ENCODE peak calls at places on chromosomes 3 and 15, in nine cellular contexts. Q, W, S, G, F, E, D, J and R are unnamed samples.

GRCh38 chr3:63731866-63732265 is 79.4 kb downstream of the SNTN start:
- DNase-seq in Q (no peak), W (no peak), S (no peak), G (no peak), F (no peak), E (no peak), D (no peak), J (no peak), R (no peak)

GRCh38 chr15:39016706-39017105 is 452.1 kb upstream of the RASGRP1 start:
- DNase-seq in Q (no peak), W (no peak), S (no peak), G (peak), F (peak), E (peak), D (no peak), J (no peak), R (peak)

GRCh38 chr3:47482411-47482810 is 6.7 kb upstream of the SCAP start:
- DNase-seq in Q (no peak), W (no peak), S (no peak), G (no peak), F (no peak), E (no peak), D (no peak), J (no peak), R (no peak)

GRCh38 chr3:66115858-66116654 is 77.3 kb upstream of the MAGI1 start:
- DNase-seq in Q (peak), W (peak), S (no peak), G (peak), F (peak), E (peak), D (no peak), J (peak), R (peak)

GRCh38 chr3:160618363-160618762 is 53.0 kb upstream of the KPNA4 start:
- DNase-seq in Q (no peak), W (no peak), S (no peak), G (no peak), F (no peak), E (no peak), D (no peak), J (no peak), R (peak)

GRCh38 chr15:49154359-49154758 is 1.0 kb downstream of the COPS2 start:
- DNase-seq in Q (no peak), W (no peak), S (no peak), G (no peak), F (peak), E (peak), D (no peak), J (no peak), R (peak)

GRCh38 chr3:32452009-32452408 is 50.6 kb downstream of the CMTM6 start:
- DNase-seq in Q (no peak), W (no peak), S (peak), G (no peak), F (no peak), E (no peak), D (no peak), J (no peak), R (no peak)

GRCh38 chr3:8488877-8489865 is 12.5 kb upstream of the LMCD1 start:
- DNase-seq in Q (no peak), W (no peak), S (no peak), G (no peak), F (peak), E (no peak), D (no peak), J (no peak), R (peak)

GRCh38 chr3:130894130-130894872 is 417 bp downstream of the ATP2C1 start:
- DNase-seq in Q (peak), W (peak), S (no peak), G (no peak), F (no peak), E (peak), D (peak), J (peak), R (peak)

GRCh38 chr3:85576091-85576690 is 617.4 kb downstream of the CADM2 start:
- DNase-seq in Q (peak), W (peak), S (no peak), G (peak), F (peak), E (peak), D (peak), J (peak), R (peak)

GRCh38 chr3:128395500-128396125 is 71.1 kb downstream of the DNAJB8 start:
- DNase-seq in Q (no peak), W (peak), S (no peak), G (peak), F (peak), E (peak), D (no peak), J (peak), R (peak)

GRCh38 chr3:10945683-10946287 is 46.8 kb upstream of the SLC6A1 start:
- DNase-seq in Q (peak), W (peak), S (peak), G (peak), F (peak), E (peak), D (peak), J (peak), R (peak)

GRCh38 chr15:74768771-74769342 is 13.0 kb upstream of the CSK start:
- DNase-seq in Q (peak), W (peak), S (peak), G (peak), F (peak), E (peak), D (peak), J (peak), R (peak)

GRCh38 chr3:150725548-150725947 is 21.8 kb upstream of the ERICH6 start:
- DNase-seq in Q (no peak), W (no peak), S (no peak), G (no peak), F (no peak), E (no peak), D (no peak), J (no peak), R (no peak)

GRCh38 chr3:123156276-123156995 is 45.3 kb upstream of the SEC22A start:
- DNase-seq in Q (no peak), W (no peak), S (peak), G (no peak), F (no peak), E (no peak), D (no peak), J (no peak), R (no peak)

GRCh38 chr15:78216276-78217229 is 17.8 kb downstream of the ACSBG1 start:
- DNase-seq in Q (peak), W (no peak), S (no peak), G (no peak), F (no peak), E (peak), D (no peak), J (peak), R (no peak)

GRCh38 chr3:139226731-139227130 is 117.1 kb upstream of the MRPS22 start:
- DNase-seq in Q (no peak), W (no peak), S (no peak), G (no peak), F (no peak), E (no peak), D (no peak), J (no peak), R (no peak)

GRCh38 chr15:62059818-62060115 is 480 bp downstream of the VPS13C start:
- DNase-seq in Q (peak), W (peak), S (peak), G (peak), F (peak), E (peak), D (peak), J (peak), R (peak)

GRCh38 chr3:184765730-184766074 is 46.3 kb upstream of the VPS8 start:
- DNase-seq in Q (no peak), W (no peak), S (no peak), G (peak), F (no peak), E (no peak), D (no peak), J (no peak), R (no peak)

GRCh38 chr3:187318819-187319616 is 27.5 kb upstream of the MASP1 start:
- DNase-seq in Q (peak), W (peak), S (peak), G (peak), F (peak), E (peak), D (peak), J (peak), R (peak)

GRCh38 chr3:9934235-9934621 is 594 bp downstream of the CRELD1 start:
- DNase-seq in Q (no peak), W (no peak), S (no peak), G (no peak), F (no peak), E (no peak), D (no peak), J (no peak), R (peak)

GRCh38 chr15:29952245-29952644 is 130.0 kb upstream of the TJP1 start:
- DNase-seq in Q (no peak), W (no peak), S (no peak), G (no peak), F (no peak), E (no peak), D (no peak), J (no peak), R (peak)

GRCh38 chr15:67133026-67133425 is 67.6 kb downstream of the SMAD3 start:
- DNase-seq in Q (no peak), W (no peak), S (no peak), G (no peak), F (no peak), E (no peak), D (no peak), J (no peak), R (no peak)

GRCh38 chr15:67133738-67134576 is 68.6 kb downstream of the SMAD3 start:
- DNase-seq in Q (peak), W (no peak), S (peak), G (peak), F (peak), E (peak), D (peak), J (peak), R (peak)

GRCh38 chr15:67136802-67137201 is 71.4 kb downstream of the SMAD3 start:
- DNase-seq in Q (no peak), W (no peak), S (no peak), G (no peak), F (no peak), E (no peak), D (no peak), J (no peak), R (no peak)

GRCh38 chr15:67135494-67135893 is 70.1 kb downstream of the SMAD3 start:
- DNase-seq in Q (no peak), W (no peak), S (no peak), G (peak), F (peak), E (peak), D (no peak), J (peak), R (peak)

DNA sequence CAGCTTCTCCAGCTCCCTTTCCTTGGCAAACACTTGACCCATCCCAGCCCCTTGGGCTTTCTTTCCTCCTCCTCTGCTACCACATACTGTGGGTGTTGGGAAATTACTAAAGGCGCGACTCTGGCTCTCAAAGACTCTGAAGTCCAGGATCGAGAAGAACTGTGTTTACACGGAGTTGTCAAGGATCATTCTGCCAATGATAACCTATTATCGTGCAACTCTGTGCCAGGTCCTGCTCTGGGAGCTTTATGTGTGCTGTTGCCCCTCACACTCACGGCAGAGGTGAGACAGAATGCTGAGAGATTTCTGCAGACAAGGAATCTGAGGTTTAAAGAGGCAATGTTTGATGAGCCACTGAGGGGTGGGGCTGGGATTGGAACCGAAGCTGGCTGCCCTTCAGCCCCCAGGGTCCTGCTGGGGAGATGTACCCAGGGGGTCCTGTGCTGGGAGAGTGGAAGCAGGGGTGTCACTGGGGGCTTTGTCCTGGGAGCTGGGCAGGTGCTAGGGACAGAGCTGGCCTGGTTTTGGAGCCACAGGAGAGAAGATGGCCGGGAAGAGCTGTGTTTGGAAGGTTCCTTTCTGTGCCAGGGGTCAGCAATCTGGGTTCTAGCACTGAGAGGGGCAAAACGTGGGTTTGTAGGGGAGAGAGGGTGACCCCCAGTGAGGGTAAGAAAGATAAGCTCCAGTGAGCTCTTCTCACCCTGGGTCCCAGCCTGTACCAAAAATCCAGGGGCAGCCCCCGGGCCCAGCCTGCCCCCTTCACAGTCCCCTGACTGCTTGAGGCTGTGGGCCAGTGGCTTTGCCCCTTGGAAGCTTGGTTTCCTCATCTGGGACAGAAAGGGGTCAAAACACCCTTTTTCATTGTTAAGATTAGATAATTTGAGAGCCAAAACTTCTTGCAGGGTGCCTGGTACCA is 69.4 kb downstream of the SMAD3 start:
- DNase-seq in Q (no peak), W (no peak), S (no peak), G (no peak), F (peak), E (no peak), D (no peak), J (no peak), R (no peak)
- H3K4me3 ChIP-seq in Q (peak), W (no peak), S (peak), G (no peak), F (no peak), E (no peak), D (peak), J (no peak), R (no peak)

GRCh38 chr3:126488205-126488604 is 12.5 kb upstream of the ZXDC start:
- DNase-seq in Q (no peak), W (no peak), S (no peak), G (no peak), F (no peak), E (no peak), D (no peak), J (no peak), R (no peak)

GRCh38 chr3:126491221-126492013 is 15.7 kb upstream of the ZXDC start:
- DNase-seq in Q (no peak), W (no peak), S (no peak), G (no peak), F (no peak), E (no peak), D (no peak), J (no peak), R (no peak)

GRCh38 chr3:126488886-126489569 is 13.3 kb upstream of the ZXDC start:
- DNase-seq in Q (no peak), W (no peak), S (no peak), G (no peak), F (no peak), E (no peak), D (no peak), J (no peak), R (no peak)

GRCh38 chr3:126493051-126493450 is 17.4 kb upstream of the ZXDC start:
- DNase-seq in Q (no peak), W (no peak), S (no peak), G (no peak), F (no peak), E (no peak), D (no peak), J (no peak), R (no peak)

GRCh38 chr3:126490619-126491018 is 14.9 kb upstream of the ZXDC start:
- DNase-seq in Q (no peak), W (no peak), S (no peak), G (no peak), F (no peak), E (no peak), D (peak), J (no peak), R (no peak)
- TF ChIP-seq CTCF in Q (no peak), W (no peak), S (no peak), G (no peak), F (no peak), E (no peak), D (peak), J (no peak), R (no peak)

GRCh38 chr3:71241981-71242552 is 341.5 kb downstream of the FOXP1 start:
- DNase-seq in Q (no peak), W (no peak), S (no peak), G (no peak), F (no peak), E (no peak), D (no peak), J (no peak), R (no peak)
- H3K4me3 ChIP-seq in Q (no peak), W (peak), S (no peak), G (no peak), F (no peak), E (peak), D (no peak), J (no peak), R (no peak)

DNA sequence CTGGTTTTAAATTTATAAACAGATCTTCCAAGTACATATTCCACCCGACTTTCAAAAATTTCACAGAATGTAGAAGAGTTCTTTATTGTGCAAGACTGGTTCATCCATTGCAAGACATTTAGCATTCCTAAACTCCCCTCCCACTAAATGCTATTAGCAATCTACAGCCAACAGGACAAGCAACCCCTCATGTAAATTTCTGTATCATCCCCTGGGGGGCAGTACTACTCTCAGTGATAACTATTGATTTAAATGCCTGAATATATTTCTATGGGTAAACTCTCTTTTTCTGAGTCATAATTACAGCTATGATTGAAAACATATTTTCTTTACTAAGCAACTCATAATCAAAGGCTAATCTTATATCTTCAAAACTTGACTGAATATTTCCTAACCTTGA is 10.7 kb upstream of the SLC15A2 start:
- DNase-seq in Q (peak), W (no peak), S (no peak), G (peak), F (peak), E (peak), D (no peak), J (peak), R (peak)
- TF ChIP-seq CTCF in Q (no peak), W (no peak), S (peak), G (peak), F (peak), E (peak), D (peak), J (no peak), R (peak)

GRCh38 chr15:96362001-96362758 is 31.7 kb downstream of the NR2F2 start:
- DNase-seq in Q (no peak), W (no peak), S (no peak), G (no peak), F (peak), E (no peak), D (no peak), J (peak), R (no peak)

GRCh38 chr15:96361309-96362000 is 31.0 kb downstream of the NR2F2 start:
- DNase-seq in Q (no peak), W (no peak), S (no peak), G (no peak), F (peak), E (no peak), D (no peak), J (peak), R (no peak)

GRCh38 chr15:96359772-96360498 is 29.4 kb downstream of the NR2F2 start:
- DNase-seq in Q (no peak), W (no peak), S (no peak), G (no peak), F (peak), E (peak), D (no peak), J (peak), R (peak)

GRCh38 chr15:96359371-96359771 is 28.9 kb downstream of the NR2F2 start:
- DNase-seq in Q (no peak), W (no peak), S (no peak), G (no peak), F (peak), E (no peak), D (no peak), J (peak), R (no peak)

DNA sequence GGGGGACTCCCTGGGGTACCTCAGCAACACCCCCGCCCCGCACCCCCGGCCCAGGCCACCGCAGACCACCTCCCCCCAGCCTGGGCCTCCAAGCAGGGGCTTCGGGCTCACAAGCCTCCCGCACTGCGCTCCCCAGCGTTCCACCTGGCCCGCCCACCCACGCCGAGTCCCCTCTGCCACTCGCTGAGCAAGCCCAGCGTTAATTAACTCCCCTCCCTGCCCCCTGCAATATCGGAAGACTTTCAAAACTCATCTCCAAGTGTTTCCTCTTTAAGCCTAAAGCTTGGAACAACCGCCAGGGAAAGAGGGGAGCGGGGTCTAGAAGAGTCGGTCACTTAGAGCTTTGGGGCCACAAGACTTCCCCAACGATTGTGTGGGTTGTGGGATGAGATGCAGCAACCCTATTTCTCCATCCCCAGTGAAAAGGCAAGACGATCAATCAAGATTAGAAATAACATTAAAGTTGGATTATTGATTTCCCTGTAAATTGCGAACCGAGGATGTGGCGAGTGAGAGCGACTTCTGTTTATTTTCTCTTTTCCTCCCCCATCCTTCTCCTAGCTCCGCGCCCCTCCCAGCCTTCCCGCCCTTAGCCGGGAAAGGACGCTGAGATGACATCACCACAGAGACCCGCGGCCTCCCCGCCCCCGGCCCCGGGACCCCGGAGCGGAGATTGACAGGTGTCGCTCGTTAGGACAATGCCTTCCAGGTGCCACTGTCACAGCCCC is 30.2 kb downstream of the NR2F2 start:
- DNase-seq in Q (no peak), W (no peak), S (no peak), G (no peak), F (peak), E (no peak), D (no peak), J (peak), R (no peak)
- H3K4me3 ChIP-seq in Q (no peak), W (peak), S (no peak), G (peak), F (peak), E (no peak), D (no peak), J (peak), R (peak)

GRCh38 chr3:133289322-133289721 is 110.5 kb upstream of the BFSP2 start:
- DNase-seq in Q (no peak), W (no peak), S (no peak), G (no peak), F (no peak), E (no peak), D (no peak), J (no peak), R (no peak)

GRCh38 chr3:133282239-133282638 is 117.6 kb upstream of the BFSP2 start:
- DNase-seq in Q (no peak), W (no peak), S (no peak), G (peak), F (peak), E (no peak), D (no peak), J (peak), R (no peak)

GRCh38 chr3:133280591-133280990 is 119.3 kb upstream of the BFSP2 start:
- DNase-seq in Q (no peak), W (no peak), S (no peak), G (no peak), F (no peak), E (no peak), D (no peak), J (peak), R (no peak)

GRCh38 chr3:133283958-133284807 is 115.7 kb upstream of the BFSP2 start:
- DNase-seq in Q (no peak), W (no peak), S (no peak), G (peak), F (no peak), E (no peak), D (no peak), J (peak), R (no peak)
- TF ChIP-seq CTCF in Q (no peak), W (no peak), S (no peak), G (no peak), F (no peak), E (no peak), D (no peak), J (no peak), R (no peak)

DNA sequence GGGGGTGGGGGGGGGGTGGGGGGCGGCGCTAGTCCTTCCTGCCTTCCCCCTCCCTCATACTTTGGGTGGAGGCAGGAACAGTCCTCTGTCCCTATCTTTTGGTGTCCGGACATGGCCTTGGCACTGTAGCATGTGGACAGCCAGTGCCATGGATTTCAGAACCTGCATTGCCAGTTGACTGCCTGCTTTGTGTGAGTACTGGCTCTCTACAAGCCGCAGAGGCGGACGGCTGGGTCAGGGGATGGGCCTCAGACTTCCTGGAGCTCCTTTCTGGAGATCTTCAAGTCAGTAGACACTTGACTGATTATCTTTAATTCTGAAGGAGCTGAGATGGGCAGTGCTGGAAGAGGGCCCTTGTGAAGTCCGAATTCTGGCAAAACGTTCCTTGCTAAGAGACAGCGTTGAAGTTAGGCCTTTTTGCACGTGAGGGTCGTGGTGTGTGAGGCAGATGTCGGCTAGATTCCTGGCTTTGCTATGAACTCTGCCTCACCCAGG is 2.5 kb downstream of the CLDN11 start:
- DNase-seq in Q (no peak), W (no peak), S (no peak), G (peak), F (peak), E (peak), D (no peak), J (peak), R (peak)
- H3K4me3 ChIP-seq in Q (no peak), W (no peak), S (no peak), G (peak), F (peak), E (no peak), D (no peak), J (peak), R (peak)